ENCODE peak calls at places on chromosomes 12 and 14, in ten cellular contexts. I is HT-29; L is SW 1271; N is fibroblast of the conjunctiva; A is dermis blood vessel endothelial cell; U is NCI-H187; X is CD4-positive, alpha-beta memory T cell; H is HCEC 1CT; R is pancreas; S is myocyte. W is an unnamed sample.

GRCh38 chr12:114444422-114445279 is 38.7 kb upstream of the TBX5 start:
- DNase-seq in I (no peak), L (no peak), N (no peak), A (no peak), U (no peak), X (no peak), H (no peak), R (no peak), S (no peak), W (no peak)

GRCh38 chr12:108773798-108774788 is 42.8 kb upstream of the CORO1C start:
- DNase-seq in I (peak; percentile 83), L (no peak), N (peak; percentile 76), A (peak; percentile 90), U (no peak), X (no peak), H (no peak), R (peak; percentile 21), S (peak; percentile 97), W (no peak)

GRCh38 chr12:108399514-108399913 is 60.4 kb upstream of the CMKLR1 start:
- DNase-seq in I (no peak), L (no peak), N (no peak), A (no peak), U (no peak), X (no peak), H (no peak), R (no peak), S (peak; percentile 76), W (no peak)

GRCh38 chr14:64879635-64880381 is at the start of gene SPTB:
- DNase-seq in I (no peak), L (no peak), N (no peak), A (no peak), U (peak; percentile 62), X (peak; percentile 42), H (no peak), R (peak; percentile 32), S (peak; percentile 44), W (no peak)

GRCh38 chr12:67019070-67019469 is 250.1 kb upstream of the CAND1 start:
- DNase-seq in I (no peak), L (no peak), N (no peak), A (no peak), U (no peak), X (no peak), H (no peak), R (peak; percentile 46), S (no peak), W (no peak)

GRCh38 chr12:65125975-65126374 is 4.9 kb upstream of the WIF1 start:
- DNase-seq in I (no peak), L (no peak), N (no peak), A (no peak), U (no peak), X (no peak), H (no peak), R (no peak), S (no peak), W (no peak)

GRCh38 chr14:103854017-103854808 is 6.8 kb upstream of the PPP1R13B start:
- DNase-seq in I (no peak), L (no peak), N (no peak), A (no peak), U (no peak), X (no peak), H (no peak), R (no peak), S (no peak), W (no peak)

GRCh38 chr14:92943855-92944570 is 21.1 kb downstream of the CHGA start:
- DNase-seq in I (no peak), L (no peak), N (no peak), A (no peak), U (no peak), X (no peak), H (no peak), R (no peak), S (no peak), W (no peak)

GRCh38 chr14:89681086-89682018 is 264.3 kb upstream of the FOXN3 start:
- DNase-seq in I (no peak), L (no peak), N (no peak), A (no peak), U (no peak), X (no peak), H (no peak), R (no peak), S (no peak), W (no peak)